ENCODE peak calls at places on chromosomes 6 and 20, in eight cellular contexts. Q is T-cell; E is activated CD4-positive, alpha-beta T cell treated with anti-CD3 and anti-CD28 coated beads, Interleukin-2, amount 50 U/mL, for 4 hours; V is HEK293T; D is NCI-H510A; I is NCI-H2171 treated with DMSO at 0.1 percent for 48 hours; O is NCI-H146; K is NCI-H1105 treated with DMSO at 0.1 percent for 48 hours. W is an unnamed sample.

GRCh38 chr6:79436232-79436631 is 101.0 kb downstream of the LCA5 start:
- DNase-seq in K (no peak), E (no peak), O (no peak), V (no peak), I (no peak), Q (no peak), D (no peak), W (no peak)

GRCh38 chr6:38262041-38262440 is 377.7 kb downstream of the BTBD9 start:
- DNase-seq in K (no peak), E (no peak), D (no peak), V (peak), I (no peak), Q (no peak), O (no peak), W (no peak)

GRCh38 chr6:134029495-134030455 is 22.6 kb downstream of the SLC2A12 start:
- DNase-seq in K (peak), O (peak), I (peak), E (no peak), Q (no peak), D (no peak), V (no peak), W (no peak)

GRCh38 chr6:159151266-159151855 is 17.8 kb upstream of the FNDC1 start:
- DNase-seq in V (peak), E (peak), K (peak), I (peak), O (peak), D (no peak), Q (peak), W (no peak)

GRCh38 chr6:19024737-19025136 is 637.6 kb downstream of the RNF144B start:
- DNase-seq in O (peak), K (peak), V (peak), I (peak), E (no peak), Q (no peak), D (no peak), W (peak)

GRCh38 chr6:128421788-128422187 is 98.6 kb downstream of the PTPRK start:
- DNase-seq in E (no peak), K (no peak), V (no peak), O (no peak), D (no peak), I (no peak), Q (no peak), W (no peak)

GRCh38 chr6:104829183-104829958 is 30.3 kb downstream of the HACE1 start:
- DNase-seq in D (no peak), Q (no peak), E (no peak), I (no peak), V (no peak), K (no peak), O (no peak), W (no peak)

GRCh38 chr6:156851447-156851846 is 74.3 kb downstream of the ARID1B start:
- DNase-seq in O (no peak), I (no peak), V (no peak), Q (no peak), K (no peak), E (no peak), D (no peak), W (no peak)

GRCh38 chr6:99613398-99613704 is 6.7 kb downstream of the PRDM13 start:
- DNase-seq in D (peak), O (peak), V (peak), K (no peak), Q (no peak), E (no peak), I (no peak), W (no peak)

GRCh38 chr20:63206878-63207277 is 9.1 kb downstream of the YTHDF1 start:
- DNase-seq in K (no peak), D (no peak), Q (no peak), O (no peak), E (no peak), V (no peak), I (no peak), W (no peak)

GRCh38 chr6:57267586-57268293 is 45.6 kb upstream of the RAB23 start:
- DNase-seq in I (peak), O (peak), Q (peak), D (peak), V (peak), E (peak), K (peak), W (no peak)

GRCh38 chr20:46196990-46197389 is 78.9 kb downstream of the CD40 start:
- DNase-seq in K (no peak), D (no peak), I (no peak), E (no peak), O (no peak), Q (no peak), V (no peak), W (no peak)

W was measured in NCI-H187 treated with DMSO at 0.1 percent for 48 hours.